ENCODE peak calls at places on chromosomes 11 and 22, in six cellular contexts. E is esophagus squamous epithelium; K is A549; X is lung; Q is pancreas; N is effector memory CD4-positive, alpha-beta T cell. A is an unnamed sample.
A peak's percentile ranks its signal among the peaks of the same experiment; 100 is the strongest.

GRCh38 chr11:103202048-103202651 is 92.9 kb downstream of the DYNC2H1 start:
- DNase-seq in E (no peak), K (peak; percentile 7), X (no peak), Q (no peak), N (no peak), A (peak; percentile 5)

GRCh38 chr11:34915136-34916013 is 804 bp downstream of the APIP start:
- DNase-seq in E (no peak), K (peak; percentile 8), X (no peak), Q (no peak), N (no peak), A (no peak)

GRCh38 chr22:43634316-43634715 is 177.8 kb downstream of the EFCAB6 start:
- DNase-seq in E (no peak), K (no peak), X (no peak), Q (no peak), N (no peak), A (no peak)

GRCh38 chr11:104623518-104623917 is 274.7 kb downstream of the CASP12 start:
- DNase-seq in E (no peak), K (no peak), X (no peak), Q (no peak), N (no peak), A (no peak)

GRCh38 chr11:11025087-11025486 is 167.2 kb upstream of the ZBED5 start:
- DNase-seq in E (no peak), K (no peak), X (no peak), Q (no peak), N (no peak), A (no peak)

GRCh38 chr22:24102366-24103200 is 78.7 kb upstream of the SUSD2 start:
- DNase-seq in E (no peak), K (no peak), X (no peak), Q (no peak), N (no peak), A (no peak)

GRCh38 chr22:49204599-49205214 is 623.0 kb downstream of the BRD1 start:
- DNase-seq in E (no peak), K (no peak), X (no peak), Q (peak; percentile 35), N (no peak), A (no peak)

GRCh38 chr11:112861356-112861755 is 99.9 kb upstream of the NCAM1 start:
- DNase-seq in E (no peak), K (no peak), X (no peak), Q (no peak), N (no peak), A (no peak)

GRCh38 chr22:49418943-49419342 is 408.7 kb downstream of the BRD1 start:
- DNase-seq in E (no peak), K (no peak), X (no peak), Q (no peak), N (no peak), A (no peak)

GRCh38 chr11:56624661-56625110 is 10.0 kb upstream of the OR5M1 start:
- DNase-seq in E (no peak), K (peak; percentile 62), X (no peak), Q (no peak), N (no peak), A (peak; percentile 25)

GRCh38 chr11:96055706-96056387 is 131.9 kb upstream of the MTMR2 start:
- DNase-seq in E (no peak), K (no peak), X (no peak), Q (no peak), N (no peak), A (no peak)

GRCh38 chr11:60357771-60358170 is 20.6 kb upstream of the MS4A7 start:
- DNase-seq in E (no peak), K (no peak), X (no peak), Q (no peak), N (no peak), A (no peak)

GRCh38 chr11:15471028-15471708 is 356.4 kb downstream of the INSC start:
- DNase-seq in E (no peak), K (no peak), X (no peak), Q (no peak), N (no peak), A (no peak)

GRCh38 chr22:32558681-32559355 is 84.2 kb downstream of the FBXO7 start:
- DNase-seq in E (no peak), K (peak; percentile 51), X (peak; percentile 55), Q (no peak), N (no peak), A (no peak)

GRCh38 chr22:49305215-49305965 is 522.3 kb downstream of the BRD1 start:
- DNase-seq in E (no peak), K (peak; percentile 31), X (peak; percentile 51), Q (peak; percentile 91), N (peak; percentile 15), A (no peak)

GRCh38 chr11:3970101-3970500 is 114.6 kb downstream of the STIM1 start:
- DNase-seq in E (no peak), K (no peak), X (no peak), Q (no peak), N (no peak), A (no peak)

GRCh38 chr11:10979529-10979928 is 121.7 kb upstream of the ZBED5 start:
- DNase-seq in E (no peak), K (no peak), X (no peak), Q (no peak), N (no peak), A (no peak)

GRCh38 chr11:117876049-117876340 is 463 bp downstream of the FXYD6 start:
- DNase-seq in E (no peak), K (no peak), X (no peak), Q (no peak), N (no peak), A (no peak)

GRCh38 chr11:84720706-84721402 is 906.3 kb downstream of the DLG2 start:
- DNase-seq in E (no peak), K (no peak), X (no peak), Q (peak; percentile 70), N (no peak), A (no peak)

GRCh38 chr22:40348025-40348658 is 1.8 kb downstream of the ADSL start:
- DNase-seq in E (no peak), K (peak; percentile 46), X (no peak), Q (no peak), N (peak; percentile 53), A (no peak)

GRCh38 chr11:111923351-111923788 is 4.7 kb downstream of the C11orf52 start:
- DNase-seq in E (no peak), K (no peak), X (no peak), Q (no peak), N (no peak), A (no peak)

GRCh38 chr11:100876826-100877545 is 189.9 kb downstream of the ARHGAP42 start:
- DNase-seq in E (no peak), K (no peak), X (no peak), Q (no peak), N (no peak), A (no peak)

GRCh38 chr11:94516725-94517124 is 4.5 kb downstream of the C11orf97 start:
- DNase-seq in E (no peak), K (no peak), X (no peak), Q (no peak), N (no peak), A (no peak)

GRCh38 chr11:83293436-83293732 is 7.2 kb upstream of the CCDC90B start:
- DNase-seq in E (no peak), K (no peak), X (no peak), Q (no peak), N (no peak), A (no peak)

DNA sequence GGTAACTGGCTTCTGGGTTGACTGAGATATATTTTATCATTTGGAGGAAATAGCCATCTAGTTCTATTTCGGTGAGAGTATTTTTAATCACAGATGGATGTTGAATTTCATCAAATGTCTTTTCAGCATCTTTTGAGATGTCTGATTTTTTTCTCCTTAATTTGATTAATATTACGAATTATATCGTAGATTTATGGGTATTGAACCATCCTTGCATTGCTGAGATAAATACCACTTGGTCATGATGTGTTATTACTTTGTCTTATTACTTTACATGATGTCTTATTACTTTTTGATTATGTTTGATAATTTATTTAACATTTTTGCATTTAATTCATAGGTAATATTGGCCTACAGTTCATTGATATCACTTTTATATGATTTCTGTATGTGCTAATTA is 78.8 kb upstream of the PARVA start:
- DNase-seq in E (no peak), K (no peak), X (no peak), Q (no peak), N (no peak), A (no peak)
- H3K4me1 ChIP-seq in E (no peaks in the 10 kb centered on the region), K (no peaks in the 10 kb centered on the region), X (no peaks in the 10 kb centered on the region), Q (no peaks in the 10 kb centered on the region), N (no peaks in the 10 kb centered on the region), A (no peaks in the 10 kb centered on the region)

DNA sequence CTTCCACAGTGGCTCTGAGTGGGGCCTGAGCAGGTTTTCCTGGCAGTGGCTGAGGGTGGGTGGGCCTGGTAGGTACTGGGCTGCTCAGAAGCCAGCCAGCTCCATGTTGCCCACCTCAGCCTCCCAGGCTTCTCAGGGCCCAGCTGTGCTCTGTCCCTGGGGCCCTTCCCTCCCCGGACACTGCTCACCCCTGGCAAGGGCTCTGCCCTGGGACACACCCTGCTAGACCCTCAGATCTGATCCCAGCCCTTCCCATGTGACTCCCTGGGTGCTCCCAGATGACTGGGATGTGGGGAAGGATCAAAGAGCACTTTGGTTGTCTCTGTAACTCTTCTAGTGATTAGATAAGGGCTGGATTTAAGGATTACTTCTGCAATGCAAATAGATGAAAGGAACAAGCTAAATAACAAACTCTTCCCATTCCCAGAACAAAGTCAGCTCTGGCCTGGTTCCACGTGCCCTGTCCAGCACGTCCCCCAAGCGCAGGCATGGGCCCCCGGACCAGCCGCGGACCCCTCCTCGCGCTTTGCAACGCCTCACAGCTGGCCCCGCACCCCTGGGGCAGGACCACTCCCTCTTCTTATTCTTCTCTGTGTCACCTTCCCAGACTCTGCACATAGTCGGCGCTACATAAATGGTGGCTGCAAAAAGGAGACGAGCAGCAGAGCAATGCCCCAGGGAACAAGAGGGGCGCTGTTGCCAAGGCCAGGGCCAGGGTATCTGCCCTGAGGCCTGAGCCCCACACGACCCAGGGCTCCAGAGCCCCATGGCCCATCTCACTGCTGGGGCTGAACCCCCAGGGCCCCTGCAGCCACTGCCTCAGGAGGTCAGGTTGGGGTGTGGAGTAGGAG is 5.7 kb upstream of the KRTAP5-6 start:
- DNase-seq in E (no peak), K (no peak), X (no peak), Q (no peak), N (no peak), A (no peak)
- H3K4me3 ChIP-seq in E (no peak overlapping the region), K (no peak overlapping the region), X (no peak overlapping the region), Q (no peak overlapping the region), N (no peak overlapping the region), A (no peak overlapping the region)

GRCh38 chr11:44029507-44029845 is 18.3 kb upstream of the ACCSL start:
- DNase-seq in E (no peak), K (no peak), X (peak; percentile 14), Q (no peak), N (no peak), A (no peak)
- H3K27ac ChIP-seq in E (no peak overlapping the region), K (no peak overlapping the region), X (no peak overlapping the region), Q (no peak overlapping the region), N (no peak overlapping the region), A (no peak overlapping the region)

GRCh38 chr22:29387921-29388758 is at the start of gene AP1B1:
- DNase-seq in E (peak; percentile 79), K (peak; percentile 86), X (peak; percentile 97), Q (peak; percentile 98), N (peak; percentile 89), A (peak; percentile 82)
- H3K4me1 ChIP-seq in E (peaks cover 35% of the 10 kb centered on the region), K (peaks cover 22% of the 10 kb centered on the region), X (peaks cover 6% of the 10 kb centered on the region), Q (peaks cover 52% of the 10 kb centered on the region), N (peaks cover 6% of the 10 kb centered on the region), A (peaks cover 1% of the 10 kb centered on the region)

DNA sequence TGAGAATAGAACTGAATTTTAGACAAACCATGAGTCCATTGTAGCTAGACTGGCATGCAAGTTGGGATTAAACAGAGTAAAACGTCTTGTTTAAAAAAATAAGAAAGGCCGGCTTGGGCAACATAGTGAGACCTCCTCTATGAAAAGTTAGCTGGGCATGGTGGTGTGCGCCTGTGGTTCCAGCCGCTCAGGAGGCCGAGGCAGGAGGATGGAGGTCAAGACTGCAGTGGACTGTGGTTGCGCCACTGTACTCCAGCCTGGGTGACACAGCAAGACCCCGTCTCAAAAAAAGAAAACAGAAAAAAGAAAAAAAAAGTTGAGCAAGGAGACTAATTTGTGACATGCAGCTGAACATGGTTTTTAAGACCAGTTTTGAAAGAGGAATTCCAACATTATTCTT is 23.5 kb downstream of the CDPF1 start:
- DNase-seq in E (no peak), K (no peak), X (no peak), Q (no peak), N (no peak), A (no peak)
- H3K4me3 ChIP-seq in E (no peak overlapping the region), K (no peak overlapping the region), X (no peak overlapping the region), Q (no peak overlapping the region), N (no peak overlapping the region), A (no peak overlapping the region)

A was measured in iPS DF 6.9.